ENCODE peak calls at places on chromosomes 5 and 9, in ten cellular contexts. S, Q, F, D, I, H, B, G, O and N are unnamed samples.

GRCh38 chr5:72408602-72409001 is 88.4 kb downstream of the PTCD2 start:
- DNase-seq in Q (peak; percentile 83), D (no peak), I (no peak), O (no peak), B (no peak), G (no peak), F (no peak), S (no peak), H (no peak), N (no peak)

GRCh38 chr5:64690417-64691151 is at the start of gene SHISAL2B:
- DNase-seq in F (peak; percentile 78), H (no peak), I (no peak), G (peak; percentile 50), D (no peak), B (no peak), O (no peak), S (no peak), Q (peak; percentile 35), N (no peak)

GRCh38 chr5:33272288-33272687 is 168.5 kb upstream of the TARS1 start:
- DNase-seq in S (no peak), G (peak; percentile 90), Q (peak; percentile 88), I (no peak), O (no peak), H (no peak), D (peak; percentile 60), B (no peak), F (no peak), N (no peak)

GRCh38 chr9:137354153-137354844 is 52.2 kb upstream of the NRARP start:
- DNase-seq in F (no peak), B (no peak), G (no peak), H (no peak), S (no peak), D (no peak), I (peak; percentile 16), O (no peak), Q (no peak), N (peak; percentile 59)

GRCh38 chr5:179438041-179438441 is 92.8 kb upstream of the ADAMTS2 start:
- DNase-seq in B (no peak), G (no peak), O (no peak), D (no peak), F (no peak), I (peak; percentile 47), S (no peak), Q (peak; percentile 75), H (no peak), N (peak; percentile 67)

GRCh38 chr5:67815455-67816391 is 399.8 kb upstream of the PIK3R1 start:
- DNase-seq in D (no peak), G (peak; percentile 78), H (peak; percentile 19), Q (peak; percentile 16), S (no peak), F (no peak), B (no peak), I (peak; percentile 24), O (peak; percentile 81), N (no peak)

GRCh38 chr5:88785396-88786216 is 97.4 kb downstream of the MEF2C start:
- DNase-seq in O (no peak), H (no peak), B (no peak), S (no peak), D (peak; percentile 55), Q (peak; percentile 93), I (peak; percentile 64), G (peak; percentile 93), F (peak; percentile 9), N (no peak)

GRCh38 chr9:22508790-22509189 is 62.2 kb downstream of the DMRTA1 start:
- DNase-seq in I (no peak), H (no peak), G (no peak), O (no peak), F (no peak), S (no peak), B (no peak), D (no peak), Q (no peak), N (no peak)

GRCh38 chr5:39302507-39302906 is 61.8 kb downstream of the C9 start:
- DNase-seq in B (no peak), G (no peak), H (no peak), O (no peak), S (no peak), D (no peak), Q (no peak), I (no peak), F (no peak), N (no peak)

GRCh38 chr5:148844433-148845279 is 18.2 kb downstream of the ADRB2 start:
- DNase-seq in Q (no peak), O (no peak), H (no peak), G (no peak), D (no peak), S (no peak), B (peak; percentile 35), I (no peak), F (no peak), N (no peak)

GRCh38 chr5:77893225-77893860 is 117.2 kb upstream of the TBCA start:
- DNase-seq in Q (peak; percentile 95), D (peak; percentile 90), F (no peak), O (peak; percentile 27), S (no peak), I (peak; percentile 78), H (no peak), G (peak; percentile 95), B (no peak), N (no peak)

GRCh38 chr9:123329329-123329955 is 26.6 kb upstream of the CRB2 start:
- DNase-seq in D (no peak), G (peak; percentile 74), O (peak; percentile 39), I (no peak), H (no peak), B (no peak), Q (no peak), S (no peak), F (no peak), N (peak; percentile 74)

GRCh38 chr9:33455952-33456351 is 8.6 kb upstream of the AQP3 start:
- DNase-seq in O (no peak), Q (no peak), H (no peak), B (peak; percentile 35), G (no peak), I (no peak), F (no peak), D (no peak), S (no peak), N (no peak)

GRCh38 chr5:83197326-83197725 is 120.0 kb downstream of the XRCC4 start:
- DNase-seq in B (no peak), O (no peak), G (no peak), S (no peak), H (no peak), I (no peak), D (no peak), Q (no peak), F (peak; percentile 41), N (no peak)

GRCh38 chr9:113299800-113300292 is 3.3 kb downstream of the RNF183 start:
- DNase-seq in Q (peak; percentile 73), G (no peak), H (no peak), B (no peak), O (no peak), I (peak; percentile 31), S (no peak), D (no peak), F (no peak), N (no peak)

GRCh38 chr9:95024097-95024671 is 293.3 kb downstream of the FANCC start:
- DNase-seq in I (no peak), O (peak; percentile 84), G (no peak), S (peak; percentile 38), Q (no peak), F (peak; percentile 40), D (no peak), B (no peak), H (no peak), N (no peak)
- H3K27ac ChIP-seq in I (peak overlapping the region; percentile 1), O (peak overlapping the region; percentile 94), G (peak overlapping the region; percentile 72), S (peak overlapping the region; percentile 93), Q (peak overlapping the region; percentile 32), F (no peak overlapping the region), D (peak overlapping the region; percentile 12), B (no peak overlapping the region), H (peak overlapping the region; percentile 85), N (peak overlapping the region; percentile 70)

DNA sequence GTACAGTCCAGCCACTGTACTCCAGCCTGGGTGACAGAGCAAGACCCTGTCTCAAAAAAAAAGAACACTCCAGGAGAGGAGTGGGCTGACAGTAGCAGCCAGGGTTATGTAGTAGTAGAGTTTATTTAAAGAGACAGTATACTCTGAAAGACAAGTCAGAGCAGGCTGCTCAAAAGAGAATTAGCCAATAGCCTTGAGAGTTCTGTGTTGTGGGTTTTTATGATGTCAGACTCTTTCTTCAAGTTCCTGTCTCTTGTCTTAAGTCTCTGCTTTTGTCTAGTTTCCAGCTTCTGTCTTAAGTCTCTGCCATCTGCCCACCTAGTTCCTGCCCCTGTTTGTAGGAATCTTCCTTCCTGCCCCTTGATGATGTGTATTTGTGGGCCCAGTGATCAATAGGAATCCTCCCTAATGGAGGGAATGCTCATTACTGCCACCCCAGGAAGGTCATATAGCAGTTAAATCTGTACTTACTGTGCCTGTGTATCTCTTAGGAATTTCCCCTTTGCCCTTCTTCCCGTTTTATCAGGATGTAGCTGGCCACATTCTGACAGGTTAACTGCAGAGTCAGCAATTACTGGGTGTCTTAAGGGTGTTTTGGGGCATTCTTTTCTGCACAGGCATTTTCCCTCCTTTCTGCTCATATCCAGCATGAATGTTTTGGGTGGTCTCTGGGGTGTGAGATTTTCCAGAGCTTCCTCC is 580.5 kb upstream of the SGCD start:
- DNase-seq in D (no peak), S (no peak), B (no peak), O (no peak), I (no peak), F (no peak), H (no peak), Q (no peak), G (no peak), N (no peak)
- TF ChIP-seq CTCF in D (no peak), S (no peak), B (no peak), O (no peak), I (no peak), F (no peak), H (no peak), Q (no peak), G (no peak), N (no peak)

DNA sequence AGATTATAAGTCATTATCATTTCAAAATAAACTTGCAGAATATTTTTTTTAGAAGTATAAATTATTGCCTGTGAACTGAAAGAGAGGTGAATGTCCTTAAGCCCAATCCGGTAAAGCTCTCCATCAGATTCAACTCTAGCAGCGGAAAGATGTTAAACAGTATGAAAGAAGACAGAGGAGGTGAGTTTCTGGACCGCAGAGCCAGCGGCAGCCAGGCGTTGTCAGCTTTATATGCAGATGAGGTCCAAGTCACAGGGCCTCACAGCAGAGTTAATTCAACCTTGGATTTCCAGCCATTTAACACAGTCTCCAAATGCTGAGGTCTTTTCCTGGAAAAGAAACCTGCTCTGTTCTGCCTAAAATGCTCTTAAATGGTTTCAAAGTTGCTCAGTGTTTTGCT is 75.4 kb downstream of the OTULIN start:
- DNase-seq in I (no peak), Q (no peak), D (no peak), H (no peak), F (no peak), G (no peak), B (no peak), O (no peak), S (no peak), N (no peak)
- H3K27ac ChIP-seq in I (no peak overlapping the region), Q (no peak overlapping the region), D (no peak overlapping the region), H (no peak overlapping the region), F (no peak overlapping the region), G (peak overlapping the region; percentile 17), B (no peak overlapping the region), O (no peak overlapping the region), S (no peak overlapping the region), N (no peak overlapping the region)

DNA sequence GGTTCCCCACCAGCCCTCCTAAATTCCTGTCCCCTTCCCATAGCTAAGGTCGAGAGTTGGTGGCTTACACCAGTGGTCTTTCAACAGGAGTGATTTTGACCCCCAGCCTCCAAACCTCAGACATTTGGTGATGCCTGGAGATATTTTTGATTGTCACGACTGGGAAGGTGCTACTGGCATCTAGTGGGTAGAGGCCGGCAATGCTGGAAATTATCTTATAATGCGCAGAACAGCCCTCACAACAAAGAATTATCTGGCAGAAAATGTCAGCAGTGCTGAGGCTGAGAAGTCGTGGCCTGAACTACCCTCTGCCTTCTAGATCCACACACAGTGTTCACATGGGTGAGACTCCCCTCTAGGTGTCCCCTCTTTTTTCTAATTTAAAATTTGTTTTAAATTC is 69.6 kb downstream of the IL31RA start:
- DNase-seq in O (no peak), I (no peak), S (no peak), H (no peak), F (no peak), G (no peak), Q (no peak), D (no peak), B (no peak), N (no peak)
- TF ChIP-seq CTCF in O (peak; percentile 28), I (no peak), S (no peak), H (peak; percentile 17), F (no peak), G (peak; percentile 62), Q (peak; percentile 44), D (peak; percentile 54), B (no peak), N (no peak)